ENCODE peak calls at places on chromosomes 4 and X, in four cellular contexts. N is K562; A is CD8-positive, alpha-beta T cell; E is suprapubic skin. Q is an unnamed sample.

GRCh38 chr4:155474758-155475157 is 98.0 kb upstream of the MAP9 start:
- DNase-seq in N (no peak), A (no peak), E (no peak), Q (no peak)

GRCh38 chr4:127783026-127783769 is 1.1 kb downstream of the HSPA4L start:
- DNase-seq in N (peak; percentile 37), A (no peak), E (peak; percentile 87), Q (peak; percentile 46)

GRCh38 chrX:69163936-69164741 is 1.1 kb downstream of the PJA1 start:
- DNase-seq in N (peak; percentile 56), A (peak; percentile 47), E (no peak), Q (no peak)

GRCh38 chrX:36087366-36087765 is 167.8 kb downstream of the CFAP47 start:
- DNase-seq in N (no peak), A (no peak), E (no peak), Q (no peak)

GRCh38 chrX:1486177-1486576 is 33.5 kb upstream of the ASMTL start:
- DNase-seq in N (no peak), A (peak; percentile 5), E (peak; percentile 5), Q (no peak)

GRCh38 chr4:86453044-86453501 is 93.2 kb upstream of the MAPK10 start:
- DNase-seq in N (no peak), A (no peak), E (no peak), Q (peak; percentile 15)

GRCh38 chr4:184263910-184264732 is 46.4 kb upstream of the ENPP6 start:
- DNase-seq in N (peak; percentile 75), A (peak; percentile 96), E (peak; percentile 97), Q (peak; percentile 95)

GRCh38 chr4:130359537-130359936 is 1263.6 kb downstream of the C4orf33 start:
- DNase-seq in N (no peak), A (no peak), E (no peak), Q (no peak)

GRCh38 chr4:113575391-113575790 is 186.1 kb downstream of the CAMK2D start:
- DNase-seq in N (no peak), A (no peak), E (no peak), Q (no peak)

GRCh38 chr4:785332-786073 is 40.4 kb downstream of the CPLX1 start:
- DNase-seq in N (no peak), A (no peak), E (peak; percentile 62), Q (no peak)

GRCh38 chr4:96063639-96064038 is 223.7 kb downstream of the PDHA2 start:
- DNase-seq in N (no peak), A (no peak), E (no peak), Q (no peak)

GRCh38 chr4:187357861-187358260 is 634.2 kb upstream of the FAT1 start:
- DNase-seq in N (no peak), A (no peak), E (no peak), Q (no peak)

GRCh38 chr4:160091631-160092030 is 988.8 kb downstream of the RAPGEF2 start:
- DNase-seq in N (no peak), A (no peak), E (no peak), Q (no peak)

DNA sequence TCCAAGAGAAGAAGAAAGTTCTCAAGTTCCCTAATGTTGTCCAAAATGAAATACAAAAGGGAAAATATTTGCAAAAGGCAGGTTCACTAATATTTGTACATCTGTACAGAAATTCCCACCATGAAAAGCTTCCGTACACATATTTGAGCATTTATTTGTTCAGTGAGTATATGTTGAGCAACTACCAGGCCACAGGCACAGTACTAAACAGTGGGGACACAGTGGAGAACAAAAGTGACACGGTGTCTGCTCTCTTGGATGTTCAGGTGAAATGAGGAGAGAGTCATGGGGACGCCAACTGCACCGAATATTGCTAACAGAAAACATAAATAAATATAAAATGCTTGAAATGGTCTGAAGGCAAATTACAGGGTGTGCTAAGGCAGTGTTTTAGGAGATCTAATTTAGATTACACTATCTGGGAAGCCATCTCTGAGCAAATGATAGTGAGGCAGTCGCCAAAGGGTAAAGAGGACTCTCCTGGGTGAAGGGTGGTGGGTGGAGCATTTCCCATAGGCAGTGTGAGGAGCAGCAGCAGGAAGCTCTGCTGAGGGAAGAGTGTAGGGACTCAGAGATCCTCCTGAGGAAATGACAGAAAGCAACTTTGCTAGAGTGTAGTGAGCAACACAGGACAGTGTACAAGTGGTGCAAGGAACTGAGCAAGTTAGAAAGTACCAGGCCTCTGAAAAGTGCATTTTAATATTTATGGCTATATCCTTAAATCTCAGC is 375.2 kb downstream of the GALNTL6 start:
- DNase-seq in N (no peak), A (no peak), E (no peak), Q (no peak)
- H3K27ac ChIP-seq in N (no peak overlapping the region), A (no peak overlapping the region), E (no peak overlapping the region), Q (no peak overlapping the region)

GRCh38 chr4:42484630-42485029 is 87.3 kb downstream of the SHISA3 start:
- DNase-seq in N (no peak), A (no peak), E (no peak), Q (no peak)
- H3K27ac ChIP-seq in N (no peak overlapping the region), A (no peak overlapping the region), E (no peak overlapping the region), Q (no peak overlapping the region)

DNA sequence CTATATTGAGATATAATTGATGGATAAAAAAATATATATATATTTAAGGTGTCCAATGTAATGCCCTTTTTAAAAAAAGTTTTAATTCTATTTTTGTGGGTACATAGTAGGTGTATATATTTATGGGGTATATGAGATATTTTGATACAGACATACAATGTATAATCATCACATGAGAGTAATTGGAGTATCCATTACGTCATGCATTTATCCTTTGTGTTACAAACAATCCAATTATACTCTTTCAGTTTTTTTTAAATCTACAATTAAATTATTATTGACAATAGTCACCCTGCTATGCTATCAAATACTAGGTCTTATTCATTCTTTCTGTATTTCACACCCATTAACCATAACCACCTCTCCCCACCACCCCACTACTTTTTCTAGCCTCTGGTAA is 66.3 kb upstream of the DIPK2B start:
- DNase-seq in N (no peak), A (no peak), E (no peak), Q (no peak)
- H3K27ac ChIP-seq in N (no peak overlapping the region), A (no peak overlapping the region), E (no peak overlapping the region), Q (no peak overlapping the region)

GRCh38 chr4:148216321-148216720 is 225.9 kb downstream of the NR3C2 start:
- DNase-seq in N (no peak), A (no peak), E (no peak), Q (no peak)
- H3K27ac ChIP-seq in N (no peak overlapping the region), A (no peak overlapping the region), E (no peak overlapping the region), Q (no peak overlapping the region)

GRCh38 chrX:65196758-65197371 is 220.6 kb upstream of the ZC4H2 start:
- DNase-seq in N (no peak), A (no peak), E (no peak), Q (peak; percentile 10)
- H3K27ac ChIP-seq in N (no peak overlapping the region), A (no peak overlapping the region), E (no peak overlapping the region), Q (no peak overlapping the region)

GRCh38 chrX:96407501-96407900 is 277.1 kb upstream of the DIAPH2 start:
- DNase-seq in N (no peak), A (no peak), E (no peak), Q (peak; percentile 12)
- H3K27ac ChIP-seq in N (no peak overlapping the region), A (no peak overlapping the region), E (no peak overlapping the region), Q (no peak overlapping the region)

GRCh38 chrX:18886344-18887161 is 97.4 kb downstream of the PHKA2 start:
- DNase-seq in N (peak; percentile 61), A (peak; percentile 48), E (peak; percentile 81), Q (peak; percentile 51)
- H3K27ac ChIP-seq in N (no peak overlapping the region), A (peak overlapping the region; percentile 14), E (peak overlapping the region; percentile 78), Q (peak overlapping the region; percentile 4)

GRCh38 chrX:103538728-103539127 is 19.4 kb upstream of the RAB40A start:
- DNase-seq in N (no peak), A (no peak), E (no peak), Q (no peak)

GRCh38 chrX:103540145-103540544 is 20.9 kb upstream of the RAB40A start:
- DNase-seq in N (no peak), A (no peak), E (no peak), Q (no peak)

GRCh38 chrX:103537871-103538387 is 18.6 kb upstream of the RAB40A start:
- DNase-seq in N (no peak), A (no peak), E (no peak), Q (no peak)

GRCh38 chrX:103536732-103537131 is 17.4 kb upstream of the RAB40A start:
- DNase-seq in N (no peak), A (no peak), E (no peak), Q (no peak)

GRCh38 chrX:103539695-103540094 is 20.4 kb upstream of the RAB40A start:
- DNase-seq in N (no peak), A (no peak), E (no peak), Q (no peak)
- H3K27ac ChIP-seq in N (no peak overlapping the region), A (no peak overlapping the region), E (peak overlapping the region; percentile 73), Q (peak overlapping the region; percentile 68)

Q was measured in tibial nerve.